ENCODE peak calls at places on chromosome 15, in four cellular contexts. M is OCI-LY7, G is IMR-90, D is BE2C. F is an unnamed sample.
A peak's percentile ranks its signal among the peaks of the same experiment; 100 is the strongest.

GRCh38 chr15:51575775-51576174 is 46.8 kb downstream of the DMXL2 start:
- DNase-seq in M (no peak), G (no peak), D (no peak), F (no peak)

GRCh38 chr15:45199136-45199810 is 11.5 kb upstream of the SHF start:
- DNase-seq in M (peak; percentile 64), G (no peak), D (no peak), F (no peak)

GRCh38 chr15:40782609-40783227 is 12.9 kb downstream of the C15orf62 start:
- DNase-seq in M (peak; percentile 87), G (no peak), D (peak; percentile 86), F (no peak)

GRCh38 chr15:80977627-80978036 is 12.0 kb downstream of the MESD start:
- DNase-seq in M (peak; percentile 72), G (no peak), D (peak; percentile 48), F (no peak)

GRCh38 chr15:77578641-77579372 is 53.9 kb downstream of the LINGO1 start:
- DNase-seq in M (no peak), G (no peak), D (peak; percentile 48), F (no peak)

GRCh38 chr15:45640610-45641009 is 5.8 kb downstream of the SQOR start:
- DNase-seq in M (no peak), G (peak; percentile 96), D (no peak), F (peak; percentile 69)

GRCh38 chr15:67142142-67143092 is 77.0 kb downstream of the SMAD3 start:
- DNase-seq in M (no peak), G (peak; percentile 81), D (no peak), F (no peak)

GRCh38 chr15:96619171-96619570 is 288.7 kb downstream of the NR2F2 start:
- DNase-seq in M (no peak), G (no peak), D (no peak), F (no peak)

GRCh38 chr15:22253676-22254408 is 173.5 kb downstream of the OR4M2 start:
- DNase-seq in M (peak; percentile 36), G (no peak), D (no peak), F (no peak)

GRCh38 chr15:58037902-58038301 is 27.6 kb downstream of the ALDH1A2 start:
- DNase-seq in M (no peak), G (no peak), D (no peak), F (no peak)

GRCh38 chr15:62462721-62463120 is 297.6 kb upstream of the C2CD4B start:
- DNase-seq in M (no peak), G (no peak), D (no peak), F (no peak)

GRCh38 chr15:85150130-85150480 is 168.4 kb downstream of the PDE8A start:
- DNase-seq in M (no peak), G (peak; percentile 11), D (no peak), F (no peak)

GRCh38 chr15:68582864-68583263 is 4.1 kb downstream of the CORO2B start:
- DNase-seq in M (no peak), G (no peak), D (no peak), F (no peak)

GRCh38 chr15:99393641-99394040 is 142.4 kb downstream of the LRRC28 start:
- DNase-seq in M (no peak), G (no peak), D (no peak), F (no peak)

GRCh38 chr15:96320703-96321421 is 9.6 kb upstream of the NR2F2 start:
- DNase-seq in M (no peak), G (no peak), D (no peak), F (no peak)

GRCh38 chr15:63601727-63602185 is 4.6 kb downstream of the FBXL22 start:
- DNase-seq in M (no peak), G (no peak), D (no peak), F (no peak)

GRCh38 chr15:63264685-63265302 is 12.6 kb upstream of the APH1B start:
- DNase-seq in M (no peak), G (peak; percentile 83), D (no peak), F (no peak)

GRCh38 chr15:36798789-36799188 is 219.4 kb downstream of the CDIN1 start:
- DNase-seq in M (no peak), G (no peak), D (no peak), F (no peak)

GRCh38 chr15:101480613-101481380 is 8.7 kb downstream of the PCSK6 start:
- DNase-seq in M (no peak), G (no peak), D (no peak), F (no peak)

GRCh38 chr15:90638963-90639362 is 78.2 kb upstream of the BLM start:
- DNase-seq in M (no peak), G (no peak), D (no peak), F (no peak)
- TF ChIP-seq CTCF in M (peak; percentile 52), G (no peak), D (no peak), F (no peak)

GRCh38 chr15:70792171-70792573 is 28.8 kb upstream of the UACA start:
- DNase-seq in M (no peak), G (peak; percentile 87), D (no peak), F (no peak)

GRCh38 chr15:70796516-70797310 is 33.4 kb upstream of the UACA start:
- DNase-seq in M (no peak), G (no peak), D (no peak), F (no peak)

GRCh38 chr15:70795311-70795665 is 31.9 kb upstream of the UACA start:
- DNase-seq in M (no peak), G (peak; percentile 98), D (no peak), F (peak; percentile 97)

GRCh38 chr15:70793694-70794093 is 30.3 kb upstream of the UACA start:
- DNase-seq in M (no peak), G (no peak), D (no peak), F (no peak)

GRCh38 chr15:70794596-70795310 is 31.4 kb upstream of the UACA start:
- DNase-seq in M (no peak), G (peak; percentile 66), D (no peak), F (no peak)
- H3K4me3 ChIP-seq in M (no peak overlapping the region), G (peak overlapping the region; percentile 12), D (no peak overlapping the region), F (peak overlapping the region; percentile 8)

GRCh38 chr15:33380406-33380805 is 69.6 kb downstream of the RYR3 start:
- DNase-seq in M (no peak), G (no peak), D (no peak), F (no peak)

GRCh38 chr15:33377239-33377638 is 66.5 kb downstream of the RYR3 start:
- DNase-seq in M (no peak), G (no peak), D (no peak), F (no peak)

GRCh38 chr15:33384307-33384706 is 73.5 kb downstream of the RYR3 start:
- DNase-seq in M (no peak), G (no peak), D (no peak), F (no peak)

GRCh38 chr15:33382491-33382890 is 71.7 kb downstream of the RYR3 start:
- DNase-seq in M (no peak), G (no peak), D (no peak), F (no peak)
- TF ChIP-seq CTCF in M (no peak), G (no peak), D (no peak), F (no peak)

DNA sequence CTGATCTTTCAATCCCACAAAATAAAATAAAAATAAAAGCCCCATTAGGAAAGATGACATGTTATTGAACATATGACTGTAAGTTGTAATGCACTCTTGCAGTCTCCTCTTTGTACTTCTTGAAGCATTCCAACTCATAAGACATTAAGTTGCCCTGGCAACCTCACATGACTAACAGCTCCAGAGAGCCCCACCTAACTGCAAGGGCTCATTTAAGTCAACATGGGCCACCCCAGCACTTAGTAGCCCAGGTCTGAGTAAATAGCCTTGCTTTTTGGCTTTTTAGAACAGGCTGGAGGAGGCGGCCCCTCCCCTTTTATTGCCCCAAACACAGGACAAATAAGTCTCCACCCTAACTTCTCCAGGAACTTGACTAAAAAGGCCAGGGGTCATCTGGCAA is 135.1 kb downstream of the TMCO5A start:
- DNase-seq in M (peak; percentile 32), G (peak; percentile 86), D (no peak), F (peak; percentile 88)
- H3K4me3 ChIP-seq in M (peak overlapping the region; percentile 38), G (no peak overlapping the region), D (peak overlapping the region; percentile 38), F (no peak overlapping the region)

GRCh38 chr15:92244703-92245102 is 149.0 kb upstream of the ST8SIA2 start:
- DNase-seq in M (no peak), G (no peak), D (no peak), F (no peak)
- TF ChIP-seq CTCF in M (peak; percentile 30), G (no peak), D (peak; percentile 30), F (no peak)